ENCODE peak calls at places on chromosome 12, in ten cellular contexts. P, H, A, J, Z, X, V, O, I and D are unnamed samples.

GRCh38 chr12:121198949-121199348 is 11.0 kb upstream of the P2RX4 start:
- DNase-seq in J (no peak), X (no peak), V (no peak), O (no peak), Z (no peak), I (no peak), H (no peak), A (no peak), P (no peak), D (no peak)

GRCh38 chr12:116773276-116773731 is 35.2 kb downstream of the RNFT2 start:
- DNase-seq in J (no peak), A (peak; percentile 2), Z (peak; percentile 25), V (no peak), H (no peak), O (peak; percentile 4), X (no peak), P (no peak), I (no peak), D (peak; percentile 8)

GRCh38 chr12:95998611-95999300 is 2.6 kb upstream of the HAL start:
- DNase-seq in O (no peak), P (no peak), X (peak; percentile 9), A (peak; percentile 58), H (peak; percentile 70), V (no peak), Z (no peak), J (no peak), I (no peak), D (peak; percentile 50)

GRCh38 chr12:12172106-12172511 is 94.7 kb downstream of the LRP6 start:
- DNase-seq in Z (no peak), A (peak; percentile 68), J (no peak), P (no peak), H (peak; percentile 60), X (no peak), O (no peak), V (no peak), I (no peak), D (no peak)

GRCh38 chr12:2683283-2684025 is 111.3 kb upstream of the FKBP4 start:
- DNase-seq in H (no peak), I (no peak), P (no peak), J (no peak), A (no peak), Z (no peak), X (no peak), O (no peak), V (no peak), D (no peak)

GRCh38 chr12:59149995-59150642 is 229.8 kb upstream of the LRIG3 start:
- DNase-seq in J (no peak), P (no peak), O (no peak), X (no peak), I (no peak), V (no peak), Z (no peak), H (peak; percentile 91), A (peak; percentile 86), D (peak; percentile 68)

GRCh38 chr12:990308-990648 is 745 bp upstream of the ERC1 start:
- DNase-seq in A (peak; percentile 35), H (peak; percentile 56), P (peak; percentile 48), I (peak; percentile 73), V (peak; percentile 82), X (peak; percentile 27), O (peak; percentile 90), J (peak; percentile 6), Z (peak; percentile 84), D (peak; percentile 30)

GRCh38 chr12:118050972-118051910 is 9.7 kb downstream of the WSB2 start:
- DNase-seq in X (no peak), I (no peak), H (no peak), A (no peak), O (no peak), Z (no peak), P (no peak), J (no peak), V (no peak), D (no peak)

GRCh38 chr12:120468271-120468845 is 1.2 kb downstream of the SRSF9 start:
- DNase-seq in Z (peak; percentile 31), X (peak; percentile 5), J (no peak), A (no peak), V (no peak), H (peak; percentile 70), I (peak; percentile 39), O (peak; percentile 82), P (no peak), D (peak; percentile 30)

GRCh38 chr12:126483145-126484068 is 1418.2 kb downstream of the AACS start:
- DNase-seq in X (no peak), V (no peak), A (peak; percentile 53), Z (no peak), I (no peak), H (peak; percentile 83), P (no peak), J (no peak), O (no peak), D (no peak)

GRCh38 chr12:111444706-111445310 is 39.1 kb downstream of the SH2B3 start:
- DNase-seq in A (no peak), Z (peak; percentile 73), P (no peak), J (peak; percentile 41), V (no peak), O (peak; percentile 95), I (peak; percentile 74), X (peak; percentile 72), H (peak; percentile 39), D (no peak)

GRCh38 chr12:3925621-3926020 is 52.4 kb upstream of the PARP11 start:
- DNase-seq in I (no peak), V (no peak), P (no peak), O (no peak), Z (no peak), X (no peak), A (no peak), J (no peak), H (no peak), D (no peak)

GRCh38 chr12:80895240-80895639 is 42.5 kb downstream of the LIN7A start:
- DNase-seq in X (no peak), V (no peak), I (no peak), J (no peak), O (no peak), A (no peak), Z (no peak), P (no peak), H (no peak), D (no peak)

GRCh38 chr12:106840217-106840616 is 65.7 kb downstream of the RIC8B start:
- DNase-seq in V (no peak), J (no peak), X (no peak), Z (no peak), A (no peak), O (no peak), H (peak; percentile 76), P (no peak), I (no peak), D (peak; percentile 31)

GRCh38 chr12:124837958-124838803 is 25.5 kb downstream of the SCARB1 start:
- DNase-seq in J (no peak), P (peak; percentile 74), I (peak; percentile 88), A (peak; percentile 96), V (peak; percentile 95), Z (peak; percentile 77), H (peak; percentile 98), X (no peak), O (peak; percentile 80), D (peak; percentile 37)

GRCh38 chr12:132084681-132085635 is 59.2 kb downstream of the DDX51 start:
- DNase-seq in A (peak; percentile 16), J (no peak), H (peak; percentile 52), P (no peak), V (no peak), Z (peak; percentile 83), O (peak; percentile 90), X (peak; percentile 48), I (peak; percentile 77), D (peak; percentile 36)

GRCh38 chr12:94329366-94329765 is 130.3 kb downstream of the CEP83 start:
- DNase-seq in V (no peak), J (no peak), I (no peak), A (no peak), P (no peak), O (no peak), H (no peak), Z (no peak), X (no peak), D (no peak)

GRCh38 chr12:452667-453210 is 7.0 kb upstream of the B4GALNT3 start:
- DNase-seq in Z (no peak), V (no peak), X (peak; percentile 45), P (no peak), O (no peak), J (no peak), H (no peak), I (peak; percentile 49), A (no peak), D (no peak)